ENCODE peak calls at places on chromosome 1, in ten cellular contexts. One of them, this sample, is unnamed.

GRCh38 chr1:154568165-154568815 is 712 bp downstream of the CHRNB2 start:
- DNase-seq in lower lobe of right lung: no peak
- DNase-seq in tibial artery: no peak
- DNase-seq in foreskin fibroblast: no peak
- DNase-seq in pancreas: no peak
- DNase-seq in GM12864: no peak
- DNase-seq in lower leg skin: no peak
- DNase-seq in right atrium auricular region: no peak
- DNase-seq in dorsolateral prefrontal cortex: no peak
- DNase-seq in mammary epithelial cell: no peak
- DNase-seq in this sample: no peak

GRCh38 chr1:2635271-2636010 is 2.6 kb upstream of the MMEL1 start:
- DNase-seq in pancreas: no peak
- DNase-seq in mammary epithelial cell: no peak
- DNase-seq in lower leg skin: no peak
- DNase-seq in right atrium auricular region: no peak
- DNase-seq in dorsolateral prefrontal cortex: no peak
- DNase-seq in lower lobe of right lung: no peak
- DNase-seq in GM12864: no peak
- DNase-seq in foreskin fibroblast: no peak
- DNase-seq in tibial artery: no peak
- DNase-seq in this sample: no peak

GRCh38 chr1:205954819-205955404 is 11.7 kb upstream of the SLC26A9 start:
- DNase-seq in tibial artery: no peak
- DNase-seq in dorsolateral prefrontal cortex: no peak
- DNase-seq in pancreas: no peak
- DNase-seq in GM12864: no peak
- DNase-seq in lower leg skin: no peak
- DNase-seq in lower lobe of right lung: no peak
- DNase-seq in foreskin fibroblast: no peak
- DNase-seq in mammary epithelial cell: no peak
- DNase-seq in right atrium auricular region: no peak
- DNase-seq in this sample: no peak

GRCh38 chr1:100989306-100990077 is 36.1 kb downstream of the DPH5 start:
- DNase-seq in tibial artery: no peak
- DNase-seq in lower leg skin: no peak
- DNase-seq in mammary epithelial cell: peak
- DNase-seq in pancreas: no peak
- DNase-seq in GM12864: no peak
- DNase-seq in lower lobe of right lung: no peak
- DNase-seq in foreskin fibroblast: peak
- DNase-seq in right atrium auricular region: no peak
- DNase-seq in dorsolateral prefrontal cortex: no peak
- DNase-seq in this sample: no peak

GRCh38 chr1:78408830-78409229 is 81.9 kb upstream of the PTGFR start:
- DNase-seq in foreskin fibroblast: peak
- DNase-seq in lower lobe of right lung: no peak
- DNase-seq in lower leg skin: peak
- DNase-seq in GM12864: no peak
- DNase-seq in tibial artery: peak
- DNase-seq in pancreas: no peak
- DNase-seq in dorsolateral prefrontal cortex: no peak
- DNase-seq in mammary epithelial cell: peak
- DNase-seq in right atrium auricular region: no peak
- DNase-seq in this sample: no peak

GRCh38 chr1:151371744-151372410 is 628 bp downstream of the SELENBP1 start:
- DNase-seq in dorsolateral prefrontal cortex: no peak
- DNase-seq in GM12864: no peak
- DNase-seq in pancreas: peak
- DNase-seq in right atrium auricular region: peak
- DNase-seq in mammary epithelial cell: no peak
- DNase-seq in lower lobe of right lung: peak
- DNase-seq in foreskin fibroblast: peak
- DNase-seq in tibial artery: peak
- DNase-seq in lower leg skin: no peak
- DNase-seq in this sample: no peak

GRCh38 chr1:179007233-179007632 is 18.5 kb upstream of the FAM20B start:
- DNase-seq in right atrium auricular region: no peak
- DNase-seq in lower leg skin: no peak
- DNase-seq in mammary epithelial cell: no peak
- DNase-seq in lower lobe of right lung: no peak
- DNase-seq in GM12864: no peak
- DNase-seq in dorsolateral prefrontal cortex: no peak
- DNase-seq in foreskin fibroblast: peak
- DNase-seq in tibial artery: no peak
- DNase-seq in pancreas: no peak
- DNase-seq in this sample: no peak

GRCh38 chr1:41151846-41152245 is 90.3 kb downstream of the SCMH1 start:
- DNase-seq in right atrium auricular region: no peak
- DNase-seq in dorsolateral prefrontal cortex: no peak
- DNase-seq in lower lobe of right lung: no peak
- DNase-seq in tibial artery: no peak
- DNase-seq in pancreas: no peak
- DNase-seq in mammary epithelial cell: no peak
- DNase-seq in foreskin fibroblast: peak
- DNase-seq in lower leg skin: no peak
- DNase-seq in GM12864: no peak
- DNase-seq in this sample: no peak

GRCh38 chr1:44433209-44433608 is 28.2 kb downstream of the RNF220 start:
- DNase-seq in foreskin fibroblast: no peak
- DNase-seq in right atrium auricular region: no peak
- DNase-seq in lower leg skin: no peak
- DNase-seq in lower lobe of right lung: no peak
- DNase-seq in GM12864: no peak
- DNase-seq in tibial artery: no peak
- DNase-seq in pancreas: no peak
- DNase-seq in mammary epithelial cell: no peak
- DNase-seq in dorsolateral prefrontal cortex: no peak
- DNase-seq in this sample: no peak

GRCh38 chr1:185376840-185377635 is 60.0 kb upstream of the IVNS1ABP start:
- DNase-seq in lower lobe of right lung: no peak
- DNase-seq in mammary epithelial cell: peak
- DNase-seq in GM12864: no peak
- DNase-seq in tibial artery: no peak
- DNase-seq in foreskin fibroblast: no peak
- DNase-seq in lower leg skin: no peak
- DNase-seq in pancreas: no peak
- DNase-seq in right atrium auricular region: no peak
- DNase-seq in dorsolateral prefrontal cortex: no peak
- DNase-seq in this sample: peak

GRCh38 chr1:238811211-238811610 is 575.2 kb upstream of the CHRM3 start:
- DNase-seq in right atrium auricular region: no peak
- DNase-seq in lower leg skin: no peak
- DNase-seq in foreskin fibroblast: no peak
- DNase-seq in mammary epithelial cell: no peak
- DNase-seq in tibial artery: no peak
- DNase-seq in dorsolateral prefrontal cortex: no peak
- DNase-seq in GM12864: no peak
- DNase-seq in pancreas: no peak
- DNase-seq in lower lobe of right lung: no peak
- DNase-seq in this sample: no peak

GRCh38 chr1:242454262-242455051 is 70.0 kb downstream of the PLD5 start:
- DNase-seq in tibial artery: no peak
- DNase-seq in right atrium auricular region: no peak
- DNase-seq in mammary epithelial cell: peak
- DNase-seq in dorsolateral prefrontal cortex: no peak
- DNase-seq in pancreas: no peak
- DNase-seq in GM12864: no peak
- DNase-seq in lower lobe of right lung: no peak
- DNase-seq in foreskin fibroblast: peak
- DNase-seq in lower leg skin: no peak
- DNase-seq in this sample: peak

GRCh38 chr1:165109013-165109412 is 247.5 kb downstream of the LMX1A start:
- DNase-seq in foreskin fibroblast: no peak
- DNase-seq in dorsolateral prefrontal cortex: no peak
- DNase-seq in GM12864: no peak
- DNase-seq in mammary epithelial cell: no peak
- DNase-seq in tibial artery: no peak
- DNase-seq in right atrium auricular region: no peak
- DNase-seq in lower lobe of right lung: no peak
- DNase-seq in lower leg skin: no peak
- DNase-seq in pancreas: no peak
- DNase-seq in this sample: no peak

GRCh38 chr1:1275836-1276235 is 2.2 kb upstream of the UBE2J2 start:
- DNase-seq in lower lobe of right lung: no peak
- DNase-seq in dorsolateral prefrontal cortex: no peak
- DNase-seq in pancreas: no peak
- DNase-seq in tibial artery: no peak
- DNase-seq in lower leg skin: no peak
- DNase-seq in foreskin fibroblast: no peak
- DNase-seq in right atrium auricular region: no peak
- DNase-seq in GM12864: no peak
- DNase-seq in mammary epithelial cell: no peak
- DNase-seq in this sample: no peak

GRCh38 chr1:73674945-73675561 is 522.9 kb downstream of the LRRIQ3 start:
- DNase-seq in dorsolateral prefrontal cortex: no peak
- DNase-seq in pancreas: no peak
- DNase-seq in right atrium auricular region: no peak
- DNase-seq in lower leg skin: no peak
- DNase-seq in foreskin fibroblast: peak
- DNase-seq in mammary epithelial cell: peak
- DNase-seq in GM12864: no peak
- DNase-seq in tibial artery: no peak
- DNase-seq in lower lobe of right lung: no peak
- DNase-seq in this sample: peak

GRCh38 chr1:189659731-189660130 is 817.9 kb downstream of the BRINP3 start:
- DNase-seq in GM12864: no peak
- DNase-seq in lower lobe of right lung: no peak
- DNase-seq in lower leg skin: no peak
- DNase-seq in foreskin fibroblast: no peak
- DNase-seq in tibial artery: no peak
- DNase-seq in mammary epithelial cell: peak
- DNase-seq in right atrium auricular region: no peak
- DNase-seq in dorsolateral prefrontal cortex: no peak
- DNase-seq in pancreas: no peak
- DNase-seq in this sample: no peak

GRCh38 chr1:57061369-57061768 is 95.6 kb upstream of the C8B start:
- DNase-seq in lower leg skin: no peak
- DNase-seq in foreskin fibroblast: peak
- DNase-seq in tibial artery: no peak
- DNase-seq in pancreas: no peak
- DNase-seq in GM12864: no peak
- DNase-seq in right atrium auricular region: no peak
- DNase-seq in lower lobe of right lung: no peak
- DNase-seq in mammary epithelial cell: no peak
- DNase-seq in dorsolateral prefrontal cortex: no peak
- DNase-seq in this sample: peak

GRCh38 chr1:151714820-151715725 is 1.5 kb downstream of the CELF3 start:
- DNase-seq in right atrium auricular region: no peak
- DNase-seq in pancreas: no peak
- DNase-seq in foreskin fibroblast: no peak
- DNase-seq in tibial artery: no peak
- DNase-seq in lower lobe of right lung: no peak
- DNase-seq in mammary epithelial cell: no peak
- DNase-seq in GM12864: no peak
- DNase-seq in dorsolateral prefrontal cortex: no peak
- DNase-seq in lower leg skin: no peak
- DNase-seq in this sample: no peak

GRCh38 chr1:161357073-161357472 is 10.6 kb downstream of the CFAP126 start:
- DNase-seq in right atrium auricular region: no peak
- DNase-seq in lower lobe of right lung: no peak
- DNase-seq in lower leg skin: no peak
- DNase-seq in tibial artery: no peak
- DNase-seq in dorsolateral prefrontal cortex: no peak
- DNase-seq in GM12864: no peak
- DNase-seq in mammary epithelial cell: peak
- DNase-seq in foreskin fibroblast: no peak
- DNase-seq in pancreas: no peak
- DNase-seq in this sample: peak

GRCh38 chr1:10693152-10693496 is 103.3 kb downstream of the CASZ1 start:
- DNase-seq in GM12864: no peak
- DNase-seq in pancreas: no peak
- DNase-seq in foreskin fibroblast: no peak
- DNase-seq in tibial artery: no peak
- DNase-seq in lower lobe of right lung: no peak
- DNase-seq in right atrium auricular region: no peak
- DNase-seq in lower leg skin: no peak
- DNase-seq in mammary epithelial cell: peak
- DNase-seq in dorsolateral prefrontal cortex: no peak
- DNase-seq in this sample: no peak
- H3K4me3 ChIP-seq in GM12864: peak
- H3K4me3 ChIP-seq in pancreas: peak
- H3K4me3 ChIP-seq in foreskin fibroblast: peak
- H3K4me3 ChIP-seq in tibial artery: peak
- H3K4me3 ChIP-seq in lower lobe of right lung: peak
- H3K4me3 ChIP-seq in right atrium auricular region: peak
- H3K4me3 ChIP-seq in lower leg skin: peak
- H3K4me3 ChIP-seq in mammary epithelial cell: peak
- H3K4me3 ChIP-seq in dorsolateral prefrontal cortex: no peak
- H3K4me3 ChIP-seq in this sample: peak

GRCh38 chr1:29133861-29134694 is 10.4 kb upstream of the TMEM200B start:
- DNase-seq in pancreas: no peak
- DNase-seq in lower lobe of right lung: no peak
- DNase-seq in tibial artery: no peak
- DNase-seq in foreskin fibroblast: no peak
- DNase-seq in GM12864: no peak
- DNase-seq in right atrium auricular region: no peak
- DNase-seq in mammary epithelial cell: no peak
- DNase-seq in lower leg skin: no peak
- DNase-seq in dorsolateral prefrontal cortex: no peak
- DNase-seq in this sample: no peak
- TF ChIP-seq CTCF in pancreas: no peak
- TF ChIP-seq CTCF in lower lobe of right lung: no peak
- TF ChIP-seq CTCF in tibial artery: no peak
- TF ChIP-seq CTCF in foreskin fibroblast: no peak
- TF ChIP-seq CTCF in GM12864: no peak
- TF ChIP-seq CTCF in right atrium auricular region: no peak
- TF ChIP-seq CTCF in mammary epithelial cell: no peak
- TF ChIP-seq CTCF in lower leg skin: no peak
- TF ChIP-seq CTCF in dorsolateral prefrontal cortex: no peak
- TF ChIP-seq CTCF in this sample: no peak

GRCh38 chr1:4716406-4716805 is 62.0 kb downstream of the AJAP1 start:
- DNase-seq in GM12864: no peak
- DNase-seq in right atrium auricular region: no peak
- DNase-seq in pancreas: no peak
- DNase-seq in mammary epithelial cell: no peak
- DNase-seq in lower lobe of right lung: no peak
- DNase-seq in tibial artery: no peak
- DNase-seq in foreskin fibroblast: no peak
- DNase-seq in dorsolateral prefrontal cortex: no peak
- DNase-seq in lower leg skin: no peak
- DNase-seq in this sample: no peak
- H3K4me3 ChIP-seq in GM12864: no peak
- H3K4me3 ChIP-seq in right atrium auricular region: no peak
- H3K4me3 ChIP-seq in pancreas: no peak
- H3K4me3 ChIP-seq in mammary epithelial cell: no peak
- H3K4me3 ChIP-seq in lower lobe of right lung: no peak
- H3K4me3 ChIP-seq in tibial artery: no peak
- H3K4me3 ChIP-seq in foreskin fibroblast: no peak
- H3K4me3 ChIP-seq in dorsolateral prefrontal cortex: no peak
- H3K4me3 ChIP-seq in lower leg skin: no peak
- H3K4me3 ChIP-seq in this sample: no peak

DNA sequence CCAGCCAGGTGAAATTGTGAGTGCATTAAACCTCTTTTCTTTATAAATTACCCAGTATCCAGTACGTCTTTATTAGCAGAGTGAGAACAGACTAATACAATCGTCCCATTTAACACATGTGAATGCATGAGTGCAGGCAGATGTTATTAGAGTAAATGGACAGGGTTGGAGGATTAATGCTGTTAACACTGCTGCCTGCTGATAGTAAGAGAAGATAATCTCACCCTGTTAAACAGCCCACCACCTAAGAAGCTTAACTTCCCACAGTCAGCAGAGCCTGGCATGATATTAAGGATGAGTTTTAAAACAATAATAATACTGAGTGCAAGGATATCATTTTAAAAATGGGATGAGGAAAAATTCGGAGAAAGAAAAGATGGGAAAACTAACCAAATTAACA is 181.4 kb upstream of the LHX8 start:
- DNase-seq in mammary epithelial cell: no peak
- DNase-seq in tibial artery: no peak
- DNase-seq in right atrium auricular region: no peak
- DNase-seq in dorsolateral prefrontal cortex: no peak
- DNase-seq in GM12864: no peak
- DNase-seq in foreskin fibroblast: no peak
- DNase-seq in lower lobe of right lung: no peak
- DNase-seq in pancreas: no peak
- DNase-seq in lower leg skin: no peak
- DNase-seq in this sample: no peak
- TF ChIP-seq CTCF in mammary epithelial cell: no peak
- TF ChIP-seq CTCF in tibial artery: no peak
- TF ChIP-seq CTCF in right atrium auricular region: no peak
- TF ChIP-seq CTCF in dorsolateral prefrontal cortex: no peak
- TF ChIP-seq CTCF in GM12864: no peak
- TF ChIP-seq CTCF in foreskin fibroblast: no peak
- TF ChIP-seq CTCF in lower lobe of right lung: no peak
- TF ChIP-seq CTCF in pancreas: no peak
- TF ChIP-seq CTCF in lower leg skin: no peak
- TF ChIP-seq CTCF in this sample: no peak

This sample was measured in GM12865.